ENCODE peak calls at places on chromosome 20, in seven cellular contexts. Q, L, Z, X, P, O and D are unnamed samples.

GRCh38 chr20:62598761-62599194 is 43.5 kb upstream of the SLCO4A1 start:
- DNase-seq in Q (no peak), L (no peak), Z (no peak), X (peak), P (no peak), O (no peak), D (no peak)

GRCh38 chr20:4135385-4136077 is 120.2 kb upstream of the RNF24 start:
- DNase-seq in Q (no peak), L (no peak), Z (peak), X (peak), P (no peak), O (no peak), D (no peak)

GRCh38 chr20:19653328-19653727 is 104.7 kb upstream of the RIN2 start:
- DNase-seq in Q (no peak), L (no peak), Z (no peak), X (no peak), P (no peak), O (no peak), D (no peak)

GRCh38 chr20:38129248-38129865 is 35.7 kb downstream of the TGM2 start:
- DNase-seq in Q (no peak), L (no peak), Z (no peak), X (no peak), P (no peak), O (no peak), D (no peak)

GRCh38 chr20:11337361-11338130 is 580.1 kb upstream of the BTBD3 start:
- DNase-seq in Q (no peak), L (no peak), Z (no peak), X (no peak), P (no peak), O (no peak), D (no peak)

GRCh38 chr20:32319100-32319499 is 39.0 kb upstream of the ASXL1 start:
- DNase-seq in Q (no peak), L (no peak), Z (no peak), X (no peak), P (no peak), O (no peak), D (no peak)

GRCh38 chr20:43590036-43590391 is 723 bp upstream of the IFT52 start:
- DNase-seq in Q (no peak), L (peak), Z (no peak), X (peak), P (no peak), O (no peak), D (no peak)

GRCh38 chr20:56299362-56299761 is 50.8 kb downstream of the MC3R start:
- DNase-seq in Q (no peak), L (no peak), Z (no peak), X (no peak), P (no peak), O (no peak), D (no peak)

GRCh38 chr20:9301129-9302072 is 213.0 kb upstream of the LAMP5 start:
- DNase-seq in Q (no peak), L (no peak), Z (peak), X (no peak), P (no peak), O (no peak), D (no peak)

GRCh38 chr20:57080796-57081195 is 185.6 kb downstream of the BMP7 start:
- DNase-seq in Q (no peak), L (no peak), Z (no peak), X (no peak), P (no peak), O (no peak), D (no peak)

GRCh38 chr20:24164360-24164759 is 175.8 kb upstream of the GGTLC1 start:
- DNase-seq in Q (no peak), L (no peak), Z (peak), X (no peak), P (no peak), O (peak), D (peak)

GRCh38 chr20:33944914-33945313 is 48.8 kb upstream of the RALY start:
- DNase-seq in Q (no peak), L (no peak), Z (no peak), X (no peak), P (no peak), O (no peak), D (no peak)